ENCODE peak calls at places on chromosomes 4 and X, in eight cellular contexts. E, H, Y, K, W, Q, C and Z are unnamed samples.
A peak's percentile ranks its signal among the peaks of the same experiment; 100 is the strongest.

GRCh38 chr4:184196730-184197355 is 20.8 kb downstream of the ENPP6 start:
- DNase-seq in E (no peak), K (no peak), W (no peak), C (no peak), Y (no peak), H (no peak), Q (no peak), Z (peak; percentile 11)

GRCh38 chr4:89108068-89108467 is 3.3 kb upstream of the TIGD2 start:
- DNase-seq in E (no peak), W (no peak), K (no peak), Y (no peak), H (no peak), Q (peak; percentile 28), C (no peak), Z (no peak)

GRCh38 chr4:152258804-152259708 is 276.8 kb downstream of the FBXW7 start:
- DNase-seq in Y (no peak), C (no peak), E (peak; percentile 13), H (no peak), W (no peak), K (no peak), Q (peak; percentile 16), Z (no peak)

GRCh38 chrX:85963736-85964135 is 83.6 kb downstream of the CHM start:
- DNase-seq in Q (peak; percentile 27), W (no peak), C (no peak), Y (no peak), E (peak; percentile 1), H (no peak), K (no peak), Z (no peak)

GRCh38 chr4:8503801-8504200 is 63.2 kb downstream of the TRMT44 start:
- DNase-seq in Y (no peak), K (no peak), W (no peak), H (no peak), C (no peak), Q (no peak), E (no peak), Z (no peak)

GRCh38 chrX:15882704-15883539 is 28.3 kb upstream of the AP1S2 start:
- DNase-seq in K (no peak), H (no peak), C (no peak), Y (no peak), E (no peak), W (no peak), Q (peak; percentile 0), Z (no peak)

GRCh38 chr4:28600958-28601357 is 1740.3 kb downstream of the STIM2 start:
- DNase-seq in W (no peak), Y (no peak), K (no peak), Q (no peak), E (no peak), H (no peak), C (no peak), Z (no peak)

GRCh38 chr4:23455482-23455881 is 434.4 kb downstream of the PPARGC1A start:
- DNase-seq in K (no peak), E (peak; percentile 1), C (no peak), Y (no peak), H (no peak), Q (peak; percentile 3), W (no peak), Z (no peak)

GRCh38 chr4:789571-790465 is 36.1 kb downstream of the CPLX1 start:
- DNase-seq in K (no peak), H (no peak), Q (no peak), E (no peak), W (no peak), Y (peak; percentile 45), C (no peak), Z (no peak)

GRCh38 chr4:120555058-120555457 is 367.5 kb downstream of the PRDM5 start:
- DNase-seq in W (no peak), K (no peak), H (no peak), E (no peak), C (no peak), Y (no peak), Q (no peak), Z (no peak)

GRCh38 chr4:148166132-148166531 is 276.1 kb downstream of the NR3C2 start:
- DNase-seq in Q (no peak), W (no peak), E (no peak), C (no peak), H (no peak), Y (no peak), K (no peak), Z (no peak)

GRCh38 chr4:14719053-14719452 is 283.2 kb upstream of the CPEB2 start:
- DNase-seq in C (no peak), Q (peak; percentile 34), K (no peak), W (no peak), H (peak; percentile 78), E (no peak), Y (no peak), Z (no peak)

GRCh38 chrX:50769389-50770063 is 44.5 kb downstream of the SHROOM4 start:
- DNase-seq in E (no peak), C (no peak), Q (no peak), K (no peak), W (peak; percentile 11), Y (peak; percentile 72), H (no peak), Z (no peak)

GRCh38 chrX:16664626-16665025 is 14.7 kb downstream of the S100G start:
- DNase-seq in Q (no peak), Y (no peak), C (no peak), H (no peak), W (no peak), E (no peak), K (no peak), Z (no peak)

GRCh38 chr4:171517883-171518282 is 295.3 kb upstream of the GALNTL6 start:
- DNase-seq in C (no peak), Q (no peak), E (no peak), Y (no peak), K (no peak), H (no peak), W (no peak), Z (no peak)

GRCh38 chrX:140765043-140765784 is 55.7 kb downstream of the LINC00632 start:
- DNase-seq in C (no peak), Y (no peak), K (no peak), W (no peak), Q (peak; percentile 31), H (no peak), E (no peak), Z (no peak)

GRCh38 chrX:15146515-15146914 is 123.4 kb downstream of the ASB9 start:
- DNase-seq in H (no peak), E (no peak), Y (peak; percentile 11), W (no peak), K (no peak), Q (peak; percentile 2), C (no peak), Z (no peak)

GRCh38 chr4:54276633-54277426 is 47.7 kb downstream of the PDGFRA start:
- DNase-seq in H (no peak), C (no peak), W (no peak), Y (no peak), E (no peak), Q (no peak), K (no peak), Z (no peak)

GRCh38 chr4:16196482-16197393 is 29.5 kb downstream of the TAPT1 start:
- DNase-seq in Y (no peak), K (no peak), E (peak; percentile 4), W (no peak), C (no peak), Q (peak; percentile 54), H (no peak), Z (no peak)

GRCh38 chr4:119232286-119232685 is 19.8 kb downstream of the USP53 start:
- DNase-seq in E (no peak), K (no peak), W (no peak), H (no peak), Q (no peak), Y (no peak), C (no peak), Z (no peak)

GRCh38 chr4:154562697-154563254 is at the start of gene FGB:
- DNase-seq in K (no peak), Q (peak; percentile 19), E (no peak), H (no peak), Y (no peak), C (no peak), W (no peak), Z (no peak)

GRCh38 chr4:174023641-174024040 is 259.8 kb downstream of the FBXO8 start:
- DNase-seq in E (no peak), Q (no peak), C (no peak), H (no peak), Y (no peak), K (no peak), W (no peak), Z (no peak)

GRCh38 chr4:99383833-99384392 is 31.4 kb upstream of the ADH1C start:
- DNase-seq in K (peak; percentile 82), Y (no peak), W (peak; percentile 27), C (no peak), Q (no peak), E (no peak), H (peak; percentile 84), Z (peak; percentile 78)

GRCh38 chrX:154023276-154024000 is 3.7 kb upstream of the IRAK1 start:
- DNase-seq in C (no peak), Y (no peak), K (no peak), Q (no peak), H (no peak), E (no peak), W (no peak), Z (no peak)
- H3K27ac ChIP-seq in C (no peak overlapping the region), Y (no peak overlapping the region), K (no peak overlapping the region), Q (no peak overlapping the region), H (no peak overlapping the region), E (peak overlapping the region; percentile 44), W (no peak overlapping the region), Z (peak overlapping the region; percentile 59)

GRCh38 chr4:87342872-87343271 is 20.2 kb upstream of the HSD17B13 start:
- DNase-seq in C (no peak), K (no peak), H (no peak), Y (no peak), E (no peak), Q (no peak), W (no peak), Z (no peak)
- H3K27ac ChIP-seq in C (no peak overlapping the region), K (no peak overlapping the region), H (peak overlapping the region; percentile 71), Y (no peak overlapping the region), E (no peak overlapping the region), Q (no peak overlapping the region), W (no peak overlapping the region), Z (no peak overlapping the region)

GRCh38 chrX:154511761-154512160 is 4.3 kb downstream of the FAM3A start:
- DNase-seq in C (no peak), K (no peak), H (no peak), Q (no peak), Y (no peak), E (no peak), W (no peak), Z (no peak)
- H3K27ac ChIP-seq in C (peak overlapping the region; percentile 32), K (peak overlapping the region; percentile 58), H (no peak overlapping the region), Q (no peak overlapping the region), Y (no peak overlapping the region), E (no peak overlapping the region), W (no peak overlapping the region), Z (no peak overlapping the region)

GRCh38 chr4:87405421-87405820 is 14.4 kb upstream of the HSD17B11 start:
- DNase-seq in E (no peak), Y (no peak), K (no peak), W (no peak), H (no peak), C (no peak), Q (no peak), Z (no peak)

GRCh38 chr4:87406462-87406861 is 15.5 kb upstream of the HSD17B11 start:
- DNase-seq in C (no peak), H (no peak), K (no peak), W (no peak), Q (no peak), Y (no peak), E (no peak), Z (no peak)

GRCh38 chr4:87410669-87411068 is 11.7 kb upstream of the NUDT9 start:
- DNase-seq in W (no peak), E (no peak), H (no peak), K (no peak), C (no peak), Y (no peak), Q (no peak), Z (no peak)

GRCh38 chr4:87410157-87410556 is 12.2 kb upstream of the NUDT9 start:
- DNase-seq in H (no peak), W (no peak), C (no peak), Q (no peak), E (peak; percentile 67), K (no peak), Y (no peak), Z (no peak)

GRCh38 chr4:87409420-87409939 is 12.9 kb upstream of the NUDT9 start:
- DNase-seq in H (no peak), Q (peak; percentile 36), E (peak; percentile 89), C (no peak), Y (no peak), K (no peak), W (no peak), Z (no peak)
- H3K27ac ChIP-seq in H (no peak overlapping the region), Q (peak overlapping the region; percentile 59), E (peak overlapping the region; percentile 33), C (no peak overlapping the region), Y (peak overlapping the region; percentile 69), K (no peak overlapping the region), W (peak overlapping the region; percentile 40), Z (no peak overlapping the region)